ENCODE peak calls at places on chromosomes 12 and 14, in eight cellular contexts. I is thoracic aorta; A is neuronal stem cell; B is CD8-positive, alpha-beta memory T cell; D is right cardiac atrium; M is stomach; T is testis; J is breast epithelium. W is an unnamed sample. For H3K4me1, the result is how much of the 10 kb centered on the place peaks cover.

GRCh38 chr12:52517005-52517835 is 3.0 kb downstream of the KRT5 start:
- DNase-seq in I (no peak), A (no peak), B (no peak), D (no peak), M (no peak), T (peak), J (peak), W (no peak)

GRCh38 chr12:115450710-115451109 is 766.7 kb upstream of the TBX3 start:
- DNase-seq in I (no peak), A (no peak), B (no peak), D (no peak), M (no peak), T (no peak), J (no peak), W (no peak)

GRCh38 chr12:71216725-71217579 is 59.2 kb upstream of the TSPAN8 start:
- DNase-seq in I (no peak), A (peak), B (no peak), D (no peak), M (peak), T (peak), J (no peak), W (peak)

GRCh38 chr14:21087294-21088091 is 11.0 kb downstream of the ZNF219 start:
- DNase-seq in I (no peak), A (peak), B (peak), D (peak), M (no peak), T (no peak), J (no peak), W (no peak)

GRCh38 chr12:82329508-82329907 is 28.7 kb downstream of the CCDC59 start:
- DNase-seq in I (no peak), A (peak), B (no peak), D (no peak), M (no peak), T (no peak), J (no peak), W (no peak)

GRCh38 chr12:86264451-86265328 is 8.5 kb upstream of the MGAT4C start:
- DNase-seq in I (no peak), A (no peak), B (peak), D (peak), M (peak), T (peak), J (peak), W (no peak)

GRCh38 chr12:21459474-21459873 is 22.0 kb downstream of the PYROXD1 start:
- DNase-seq in I (no peak), A (no peak), B (no peak), D (no peak), M (no peak), T (no peak), J (no peak), W (no peak)

GRCh38 chr12:32598688-32599087 is 80.4 kb upstream of the DNM1L start:
- DNase-seq in I (no peak), A (no peak), B (no peak), D (no peak), M (no peak), T (no peak), J (no peak), W (no peak)

GRCh38 chr12:14629832-14630688 is 62.4 kb upstream of the PLBD1 start:
- DNase-seq in I (peak), A (peak), B (peak), D (peak), M (peak), T (peak), J (peak), W (peak)

GRCh38 chr12:51395283-51396230 is 4.4 kb upstream of the GALNT6 start:
- DNase-seq in I (no peak), A (no peak), B (no peak), D (no peak), M (no peak), T (no peak), J (no peak), W (no peak)

GRCh38 chr14:70915415-70915814 is 8.2 kb downstream of the PCNX1 start:
- DNase-seq in I (no peak), A (no peak), B (no peak), D (no peak), M (no peak), T (no peak), J (no peak), W (no peak)

GRCh38 chr12:118979763-118980406 is 1.5 kb upstream of the SRRM4 start:
- DNase-seq in I (no peak), A (peak), B (no peak), D (peak), M (peak), T (peak), J (no peak), W (no peak)

GRCh38 chr14:20679907-20680306 is 4.5 kb upstream of the RNASE4 start:
- DNase-seq in I (no peak), A (no peak), B (no peak), D (peak), M (no peak), T (peak), J (no peak), W (no peak)

GRCh38 chr12:65279387-65280112 is 1.1 kb downstream of the MSRB3 start:
- DNase-seq in I (no peak), A (no peak), B (no peak), D (no peak), M (no peak), T (no peak), J (no peak), W (no peak)

GRCh38 chr14:89206426-89206825 is 210.6 kb downstream of the FOXN3 start:
- DNase-seq in I (no peak), A (no peak), B (no peak), D (no peak), M (no peak), T (no peak), J (no peak), W (no peak)

GRCh38 chr12:69932154-69932553 is 107.1 kb downstream of the MYRFL start:
- DNase-seq in I (no peak), A (no peak), B (no peak), D (no peak), M (no peak), T (no peak), J (no peak), W (no peak)

GRCh38 chr14:34981743-34982420 is 910 bp upstream of the SRP54 start:
- DNase-seq in I (no peak), A (no peak), B (peak), D (peak), M (no peak), T (peak), J (peak), W (peak)

GRCh38 chr12:46998811-46999368 is 80.5 kb upstream of the PCED1B start:
- DNase-seq in I (no peak), A (no peak), B (no peak), D (no peak), M (no peak), T (no peak), J (no peak), W (no peak)

GRCh38 chr12:4938900-4939299 is 29.2 kb downstream of the KCNA1 start:
- DNase-seq in I (no peak), A (no peak), B (no peak), D (no peak), M (no peak), T (no peak), J (no peak), W (no peak)

GRCh38 chr12:40405419-40405818 is 180.6 kb downstream of the LRRK2 start:
- DNase-seq in I (no peak), A (no peak), B (no peak), D (no peak), M (no peak), T (no peak), J (no peak), W (no peak)

GRCh38 chr14:26194816-26195215 is 403.0 kb downstream of the NOVA1 start:
- DNase-seq in I (no peak), A (no peak), B (no peak), D (no peak), M (no peak), T (no peak), J (no peak), W (no peak)

GRCh38 chr12:2168808-2169207 is 116.0 kb downstream of the CACNA1C start:
- DNase-seq in I (no peak), A (no peak), B (no peak), D (no peak), M (no peak), T (no peak), J (no peak), W (no peak)

GRCh38 chr12:115866909-115867525 is 410.5 kb downstream of the MED13L start:
- DNase-seq in I (no peak), A (no peak), B (no peak), D (no peak), M (no peak), T (no peak), J (no peak), W (no peak)

GRCh38 chr12:25689996-25690501 is 137.0 kb upstream of the LMNTD1 start:
- DNase-seq in I (no peak), A (no peak), B (no peak), D (peak), M (peak), T (peak), J (peak), W (no peak)

GRCh38 chr12:51150777-51151176 is 22.2 kb downstream of the TFCP2 start:
- DNase-seq in I (no peak), A (no peak), B (no peak), D (no peak), M (no peak), T (no peak), J (no peak), W (no peak)

GRCh38 chr12:53968214-53969127 is 4.5 kb upstream of the HOXC11 start:
- DNase-seq in I (no peak), A (no peak), B (no peak), D (no peak), M (no peak), T (no peak), J (no peak), W (no peak)

GRCh38 chr12:104507672-104508071 is 50.9 kb downstream of the CHST11 start:
- DNase-seq in I (no peak), A (no peak), B (no peak), D (no peak), M (no peak), T (no peak), J (no peak), W (no peak)

GRCh38 chr14:31265701-31266398 is 58.3 kb upstream of the HECTD1 start:
- DNase-seq in I (no peak), A (no peak), B (no peak), D (peak), M (peak), T (no peak), J (no peak), W (no peak)

DNA sequence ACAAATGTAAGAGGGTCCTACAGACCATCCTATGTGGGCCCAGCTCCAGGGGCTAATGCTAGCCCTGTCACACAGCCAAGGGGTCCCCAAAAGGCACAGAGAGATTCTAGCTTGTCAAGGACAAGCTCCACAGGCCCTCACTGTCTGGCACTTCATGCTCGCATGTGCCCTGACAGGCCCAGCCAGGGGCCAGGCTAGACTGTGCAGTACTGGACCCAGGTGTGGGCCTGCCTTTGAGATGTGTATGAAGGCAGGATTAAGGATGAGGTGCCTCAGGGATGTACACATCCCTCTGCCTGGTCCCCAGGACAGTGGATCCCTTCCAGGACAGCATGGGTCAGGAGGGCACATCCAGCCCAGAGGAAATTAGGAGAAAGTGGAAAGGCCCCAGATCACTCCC is 57.8 kb downstream of the VWF start:
- DNase-seq in I (no peak), A (no peak), B (no peak), D (no peak), M (no peak), T (no peak), J (no peak), W (no peak)
- H3K4me1 ChIP-seq in I (under half), A (under half), B (under half), D (under half), M (under half), T (under half), J (under half), W (under half)

GRCh38 chr12:6384499-6385436 is 806 bp downstream of the LTBR start:
- DNase-seq in I (no peak), A (no peak), B (no peak), D (peak), M (no peak), T (peak), J (no peak), W (no peak)
- H3K4me3 ChIP-seq in I (peak), A (peak), B (no peak), D (peak), M (peak), T (peak), J (peak), W (peak)

DNA sequence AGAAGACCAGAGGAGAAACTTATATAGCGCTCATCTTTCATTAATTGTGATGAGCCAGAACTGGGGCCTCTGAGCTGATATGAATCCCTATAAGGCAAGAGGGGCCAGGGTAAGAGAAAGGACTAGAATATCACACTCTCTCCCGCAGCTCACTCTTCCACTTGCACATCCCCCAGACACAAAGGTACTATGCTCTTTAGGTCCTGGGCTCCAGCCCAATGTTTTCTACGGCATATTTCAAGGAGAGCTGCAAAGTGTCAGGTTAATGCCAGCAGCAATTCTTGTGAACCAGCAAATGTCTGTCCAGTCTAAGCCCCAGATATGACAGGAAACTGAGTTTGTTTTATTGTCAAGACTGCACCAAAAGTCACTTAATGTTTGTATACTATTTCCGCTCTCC is 29.4 kb downstream of the PPP2R5E start:
- DNase-seq in I (no peak), A (no peak), B (no peak), D (no peak), M (no peak), T (no peak), J (no peak), W (no peak)
- H3K4me1 ChIP-seq in I (under half), A (under half), B (under half), D (under half), M (half or more), T (under half), J (under half), W (under half)

DNA sequence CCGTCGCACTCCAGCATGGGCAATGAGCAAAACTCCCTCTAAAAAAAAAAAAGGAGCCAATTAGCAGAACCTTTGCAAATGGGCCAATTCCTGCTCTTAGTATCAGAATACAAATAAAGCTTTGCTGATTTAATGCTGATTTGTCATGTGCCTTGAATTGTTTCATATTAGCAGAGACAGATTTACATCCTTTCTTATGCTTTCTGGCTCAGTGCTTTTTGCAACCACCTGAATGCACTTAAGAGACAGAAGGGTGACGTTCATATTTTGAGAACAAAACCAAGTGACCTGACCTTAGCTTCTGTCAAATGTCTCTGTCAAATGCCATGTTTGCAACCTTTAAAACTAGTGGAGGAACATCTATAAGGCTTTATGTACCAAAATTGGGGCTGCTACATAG is 43.8 kb upstream of the YAF2 start:
- DNase-seq in I (no peak), A (no peak), B (no peak), D (no peak), M (no peak), T (no peak), J (no peak), W (no peak)
- H3K4me3 ChIP-seq in I (no peak), A (no peak), B (no peak), D (no peak), M (no peak), T (no peak), J (no peak), W (no peak)

DNA sequence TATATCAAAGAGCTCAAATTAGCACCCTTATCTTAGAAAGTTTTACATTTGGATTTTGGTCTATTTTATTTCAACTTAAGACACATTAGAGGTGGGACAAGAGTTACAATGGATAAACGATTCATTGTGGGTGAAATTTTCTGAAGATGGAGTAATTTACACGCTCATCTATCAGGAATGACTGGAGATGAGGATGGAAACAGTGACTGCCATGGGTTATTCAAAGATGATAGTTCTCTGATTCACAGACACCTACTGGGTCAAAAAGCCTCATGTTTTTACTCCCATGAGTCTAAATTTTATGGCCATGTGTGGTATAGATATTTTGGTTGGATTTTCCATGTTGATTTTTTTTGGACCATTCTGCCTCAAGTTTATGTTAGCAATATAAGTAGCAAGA is 22.1 kb downstream of the SAMD4A start:
- DNase-seq in I (no peak), A (no peak), B (no peak), D (no peak), M (no peak), T (no peak), J (no peak), W (no peak)
- H3K4me1 ChIP-seq in I (under half), A (under half), B (under half), D (under half), M (under half), T (under half), J (under half), W (under half)

DNA sequence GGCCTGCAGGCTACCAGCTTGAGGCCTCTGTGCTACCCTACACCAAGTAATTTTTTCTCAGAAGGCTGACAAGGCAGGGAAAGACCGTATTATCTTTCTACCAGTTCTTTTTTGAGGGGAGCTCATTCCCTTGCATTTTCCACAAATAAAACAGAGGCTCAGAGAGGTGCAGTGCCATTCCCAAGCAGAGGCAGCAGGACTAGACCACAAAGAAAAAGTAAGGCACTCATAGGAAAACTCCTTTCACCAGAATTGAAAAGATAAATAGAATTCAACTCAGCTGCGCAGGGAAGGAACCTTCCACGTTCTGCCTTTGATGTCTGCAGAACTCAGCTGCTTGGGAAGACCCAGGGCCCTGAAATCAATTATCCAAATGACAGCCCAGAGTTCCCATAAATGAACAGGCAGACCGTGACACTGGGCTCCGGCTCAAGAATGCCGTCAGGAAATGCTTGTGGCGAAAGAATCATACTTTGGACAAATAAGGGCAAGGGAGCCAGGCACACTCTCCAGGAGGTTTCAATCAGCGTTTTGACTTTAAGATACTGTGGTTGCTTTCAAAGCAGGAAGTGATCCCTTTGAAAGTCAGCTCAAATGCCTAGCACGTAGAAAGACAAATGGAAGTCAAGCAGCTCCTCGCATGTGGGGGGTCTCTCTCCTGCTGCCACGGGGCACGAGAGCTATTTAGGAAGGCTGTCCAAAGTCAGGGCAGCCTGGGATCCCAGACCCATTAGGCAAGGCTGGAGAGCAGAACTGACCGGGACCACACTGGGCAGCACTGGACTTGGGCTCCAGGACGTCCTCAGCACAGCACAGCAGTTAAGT is 14.0 kb downstream of the KCTD10 start:
- DNase-seq in I (peak), A (no peak), B (no peak), D (peak), M (peak), T (peak), J (peak), W (peak)
- H3K4me3 ChIP-seq in I (peak), A (no peak), B (no peak), D (no peak), M (no peak), T (no peak), J (peak), W (peak)

GRCh38 chr14:104332634-104333270 is 194.4 kb downstream of the KIF26A start:
- DNase-seq in I (no peak), A (no peak), B (no peak), D (no peak), M (peak), T (peak), J (no peak), W (no peak)
- H3K4me1 ChIP-seq in I (under half), A (under half), B (under half), D (under half), M (under half), T (under half), J (under half), W (under half)

GRCh38 chr12:110301065-110301806 is 20.2 kb downstream of the ATP2A2 start:
- DNase-seq in I (no peak), A (no peak), B (no peak), D (no peak), M (no peak), T (no peak), J (no peak), W (no peak)
- H3K4me3 ChIP-seq in I (no peak), A (no peak), B (no peak), D (no peak), M (no peak), T (no peak), J (no peak), W (no peak)

GRCh38 chr14:68463705-68464104 is 329.2 kb downstream of the ZFP36L1 start:
- DNase-seq in I (no peak), A (no peak), B (no peak), D (no peak), M (no peak), T (no peak), J (no peak), W (no peak)
- H3K4me1 ChIP-seq in I (half or more), A (under half), B (under half), D (under half), M (under half), T (under half), J (under half), W (under half)

DNA sequence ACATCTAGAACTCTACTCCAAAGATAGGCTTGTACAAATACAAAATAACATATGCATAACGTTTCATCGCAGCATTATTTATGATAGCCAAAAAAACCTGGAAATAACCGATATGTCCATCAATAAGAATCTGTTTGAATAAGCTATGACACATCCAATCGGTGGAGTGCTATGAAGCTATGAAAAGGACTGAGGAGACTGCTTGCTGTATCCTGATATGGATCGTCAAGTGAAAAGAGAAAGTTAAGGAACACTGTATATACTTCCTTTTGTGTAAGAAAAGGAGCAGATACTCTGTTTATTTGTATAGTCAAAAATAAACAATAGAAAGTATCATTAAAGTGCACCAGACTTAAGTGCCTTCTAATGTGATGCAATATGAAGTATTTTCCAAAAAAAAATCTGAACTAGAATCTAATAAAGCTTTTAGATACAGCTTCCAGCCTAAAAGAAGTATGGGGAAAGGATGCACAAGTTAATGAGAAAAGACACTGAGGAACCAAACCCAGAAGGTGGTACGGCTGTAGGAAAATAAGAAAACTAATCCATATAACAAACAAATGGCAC is 646 bp upstream of the KLHDC1 start:
- DNase-seq in I (no peak), A (no peak), B (no peak), D (no peak), M (no peak), T (no peak), J (no peak), W (no peak)
- H3K4me3 ChIP-seq in I (peak), A (no peak), B (peak), D (peak), M (peak), T (peak), J (peak), W (peak)

W was measured in ascending aorta.